ENCODE peak calls at places on chromosomes 13 and 19, in ten cellular contexts. Q, Y, H, M, C, B, R, O, F and W are unnamed samples. For H3K4me1, the result is how much of the 10 kb centered on the place peaks cover.

GRCh38 chr19:14385492-14385891 is 4.2 kb downstream of the ADGRE5 start:
- DNase-seq in Y (no peak), H (no peak), Q (no peak), F (no peak), M (no peak), O (no peak), R (no peak), C (no peak), B (no peak), W (no peak)

GRCh38 chr13:37058801-37059135 is 720 bp downstream of the SUPT20H start:
- DNase-seq in Y (no peak), Q (peak), O (no peak), M (no peak), C (no peak), F (no peak), H (peak), B (no peak), R (no peak), W (no peak)

GRCh38 chr19:16435238-16435911 is 36.4 kb downstream of the EPS15L1 start:
- DNase-seq in O (peak), H (no peak), F (no peak), R (no peak), C (peak), M (peak), B (peak), Y (peak), Q (peak), W (peak)

GRCh38 chr13:24632382-24633121 is 47.7 kb upstream of the ATP12A start:
- DNase-seq in H (no peak), B (no peak), Q (peak), R (no peak), F (no peak), Y (peak), O (no peak), M (no peak), C (peak), W (peak)

GRCh38 chr13:94157705-94158218 is 321.7 kb downstream of the DCT start:
- DNase-seq in R (no peak), C (no peak), M (no peak), B (no peak), Y (no peak), F (no peak), H (no peak), O (no peak), Q (no peak), W (no peak)

GRCh38 chr13:40116008-40116407 is 460.5 kb downstream of the COG6 start:
- DNase-seq in Y (peak), R (peak), H (no peak), O (peak), C (peak), F (no peak), B (peak), M (no peak), Q (peak), W (peak)

GRCh38 chr19:37867831-37868230 is 38.6 kb downstream of the WDR87 start:
- DNase-seq in Y (peak), C (peak), R (no peak), Q (peak), M (no peak), B (no peak), F (no peak), H (no peak), O (peak), W (peak)

GRCh38 chr19:6272411-6272791 is 7.4 kb downstream of the MLLT1 start:
- DNase-seq in F (no peak), M (no peak), B (no peak), H (peak), O (no peak), Q (no peak), C (no peak), R (no peak), Y (no peak), W (no peak)

GRCh38 chr19:48964205-48965032 is 690 bp upstream of the FTL start:
- DNase-seq in Q (peak), O (peak), Y (peak), M (no peak), R (no peak), H (peak), B (no peak), C (peak), F (peak), W (no peak)

GRCh38 chr19:31438401-31439269 is 89.4 kb upstream of the TSHZ3 start:
- DNase-seq in H (no peak), B (no peak), Y (no peak), R (peak), O (no peak), C (no peak), M (no peak), Q (no peak), F (peak), W (peak)

GRCh38 chr19:32178401-32178800 is 167.0 kb upstream of the ZNF507 start:
- DNase-seq in O (no peak), B (no peak), R (no peak), Q (no peak), M (no peak), Y (no peak), F (no peak), H (no peak), C (no peak), W (no peak)

GRCh38 chr13:106466691-106467405 is 68.6 kb downstream of the EFNB2 start:
- DNase-seq in R (no peak), Q (no peak), M (no peak), H (no peak), Y (no peak), F (no peak), B (no peak), O (no peak), C (no peak), W (no peak)

GRCh38 chr19:51196181-51196580 is 28.7 kb upstream of the CD33 start:
- DNase-seq in C (no peak), R (no peak), M (no peak), H (no peak), Q (no peak), B (no peak), F (no peak), Y (no peak), O (no peak), W (no peak)

GRCh38 chr13:67355791-67356190 is 125.7 kb upstream of the PCDH9 start:
- DNase-seq in Y (no peak), F (no peak), R (no peak), M (no peak), Q (no peak), C (no peak), H (no peak), O (no peak), B (no peak), W (no peak)

GRCh38 chr13:77459616-77460015 is 75.9 kb upstream of the SCEL start:
- DNase-seq in C (no peak), F (no peak), H (peak), B (no peak), R (no peak), Q (no peak), M (no peak), O (no peak), Y (no peak), W (no peak)

GRCh38 chr19:6801397-6802086 is 29.0 kb downstream of the VAV1 start:
- DNase-seq in H (no peak), Q (peak), R (peak), Y (peak), B (peak), M (peak), C (no peak), F (peak), O (no peak), W (no peak)

DNA sequence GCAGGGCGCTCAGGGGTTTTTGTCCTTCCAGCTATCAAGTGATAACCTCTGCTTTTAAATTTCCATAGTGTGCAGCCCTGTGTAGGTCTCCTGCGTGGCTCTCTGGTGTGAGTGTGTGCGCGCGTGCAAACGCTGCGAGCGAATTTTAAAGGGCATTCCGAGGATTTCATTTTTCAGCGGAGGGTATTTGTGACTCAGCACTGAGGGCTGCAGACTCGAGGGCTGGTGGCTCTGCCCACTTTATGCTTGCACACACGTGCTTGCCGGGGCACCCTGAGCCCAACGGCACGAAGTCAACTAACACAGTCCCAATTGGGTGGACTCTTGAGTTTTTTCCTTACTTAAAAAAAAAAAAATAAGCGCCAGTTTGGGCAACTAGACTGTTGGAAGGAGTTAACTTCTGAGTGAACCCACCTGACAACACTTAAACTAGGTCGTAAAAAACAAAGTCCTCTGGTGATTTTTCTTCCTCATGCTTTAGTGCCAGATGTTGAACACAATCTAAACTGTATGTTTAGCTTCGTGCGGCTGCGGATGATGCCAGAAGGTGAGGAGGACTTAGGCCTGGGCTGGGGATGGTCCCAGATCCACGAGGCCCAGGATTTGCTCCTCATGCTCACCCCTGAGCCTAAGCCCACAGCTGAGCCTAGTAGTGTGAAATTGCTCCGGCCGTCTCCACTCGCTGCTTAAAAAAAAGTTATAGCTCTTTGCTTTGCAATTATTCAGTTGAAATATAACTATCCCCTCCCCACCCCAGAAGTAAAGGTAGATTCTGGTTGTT is 2.1 kb downstream of the FGF9 start:
- DNase-seq in B (no peak), R (no peak), Q (peak), F (no peak), Y (no peak), M (no peak), C (no peak), H (peak), O (no peak), W (no peak)
- H3K4me1 ChIP-seq in B (under half), R (under half), Q (under half), F (under half), Y (under half), M (under half), C (under half), H (under half), O (under half), W (under half)

DNA sequence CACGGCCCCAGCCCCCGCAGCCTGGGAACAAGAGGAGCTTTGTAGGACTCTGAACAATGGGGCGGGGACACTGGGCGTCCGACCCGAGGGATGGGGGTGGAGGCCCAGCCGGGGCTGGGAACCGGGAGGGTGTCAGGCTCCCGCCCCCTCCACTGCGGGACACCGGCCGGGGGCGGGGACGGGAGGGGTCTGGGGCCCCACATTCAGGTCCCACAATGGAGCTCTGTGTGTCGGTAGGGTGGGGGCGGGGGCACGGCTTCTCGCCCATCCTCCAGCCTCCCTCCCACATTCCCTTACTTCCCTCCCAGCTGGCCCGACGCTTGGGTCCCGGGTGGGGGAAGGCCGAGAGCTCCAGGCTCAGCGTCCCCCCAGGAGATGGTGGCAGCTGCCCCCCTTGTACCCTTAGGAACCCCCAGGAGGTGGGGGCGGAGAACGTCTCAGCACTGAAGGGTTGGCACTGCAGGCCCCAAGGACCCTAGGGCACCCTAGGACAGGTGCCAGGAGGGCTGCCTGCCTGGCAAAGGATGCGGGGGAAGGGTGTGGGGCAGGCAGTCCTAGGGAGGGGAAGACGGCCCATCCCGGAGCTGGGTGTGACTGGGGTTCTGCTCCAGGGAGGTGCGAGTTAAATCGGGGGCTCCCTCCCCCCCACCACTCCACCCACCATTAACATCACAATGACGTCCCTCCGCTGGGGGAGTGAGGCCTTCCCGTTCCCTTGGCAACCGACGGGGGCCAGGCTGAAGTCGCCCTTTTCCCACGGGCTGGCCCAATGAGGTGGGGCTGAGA is 5.3 kb downstream of the TTYH1 start:
- DNase-seq in C (no peak), Y (no peak), H (peak), R (no peak), F (peak), O (no peak), B (no peak), M (no peak), Q (no peak), W (no peak)
- H3K9ac ChIP-seq in C (no peak), Y (no peak), H (no peak), R (no peak), F (no peak), O (no peak), B (no peak), M (no peak), Q (no peak), W (no peak)

GRCh38 chr13:20902438-20903163 is at the start of gene XPO4:
- DNase-seq in F (peak), C (peak), Q (peak), H (peak), Y (peak), B (peak), R (peak), M (peak), O (peak), W (peak)
- H2AFZ ChIP-seq in F (peak), C (peak), Q (peak), H (peak), Y (peak), B (peak), R (peak), M (peak), O (peak), W (peak)

GRCh38 chr19:10764340-10764894 is 46.5 kb downstream of the DNM2 start:
- DNase-seq in Y (no peak), H (no peak), M (no peak), R (no peak), C (no peak), Q (no peak), F (no peak), B (no peak), O (no peak), W (no peak)
- H3K4me1 ChIP-seq in Y (under half), H (under half), M (under half), R (under half), C (half or more), Q (under half), F (under half), B (under half), O (under half), W (under half)

GRCh38 chr19:47045867-47046470 is 2.5 kb downstream of the TMEM160 start:
- DNase-seq in O (no peak), M (no peak), F (no peak), R (no peak), Q (no peak), Y (no peak), B (no peak), H (no peak), C (no peak), W (no peak)

GRCh38 chr19:47047931-47048399 is 459 bp downstream of the TMEM160 start:
- DNase-seq in C (peak), B (peak), F (peak), O (peak), Y (peak), R (peak), Q (peak), M (peak), H (peak), W (peak)

GRCh38 chr19:47047272-47047930 is 1.0 kb downstream of the TMEM160 start:
- DNase-seq in R (no peak), H (no peak), F (no peak), Q (no peak), C (no peak), M (no peak), B (no peak), O (no peak), Y (no peak), W (no peak)

GRCh38 chr19:47044946-47045866 is 3.2 kb downstream of the TMEM160 start:
- DNase-seq in M (no peak), H (no peak), F (no peak), C (no peak), R (no peak), Y (no peak), O (no peak), Q (no peak), B (no peak), W (no peak)

DNA sequence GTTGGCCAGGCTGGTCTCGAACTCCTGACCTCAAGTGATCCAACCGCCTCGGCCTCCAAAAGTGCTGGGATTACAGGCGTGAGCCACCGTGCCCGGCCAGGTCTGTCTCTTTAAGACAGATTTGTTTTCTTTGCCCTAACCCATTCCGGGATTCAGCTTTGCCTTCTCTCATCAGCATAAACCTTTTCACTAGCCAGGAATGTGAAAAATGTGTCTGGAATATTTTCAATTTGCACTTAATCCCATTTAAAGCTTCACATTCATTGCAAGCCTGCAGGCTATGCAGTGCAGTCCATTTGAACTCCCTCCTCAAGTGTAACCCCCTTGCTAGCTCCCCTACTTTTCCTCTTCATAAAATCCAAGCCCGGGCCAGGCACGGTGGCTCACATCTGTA is 880 bp upstream of the TMEM160 start:
- DNase-seq in Q (peak), F (no peak), H (peak), O (peak), C (no peak), B (no peak), R (no peak), Y (peak), M (no peak), W (no peak)
- H3K9ac ChIP-seq in Q (no peak), F (no peak), H (no peak), O (no peak), C (no peak), B (no peak), R (no peak), Y (peak), M (no peak), W (no peak)

GRCh38 chr19:21587117-21587461 is 81.7 kb downstream of the ZNF429 start:
- DNase-seq in C (no peak), H (no peak), Q (no peak), M (no peak), Y (no peak), F (no peak), O (no peak), B (no peak), R (no peak), W (no peak)
- H2AFZ ChIP-seq in C (no peak), H (peak), Q (no peak), M (no peak), Y (no peak), F (peak), O (no peak), B (no peak), R (peak), W (no peak)

DNA sequence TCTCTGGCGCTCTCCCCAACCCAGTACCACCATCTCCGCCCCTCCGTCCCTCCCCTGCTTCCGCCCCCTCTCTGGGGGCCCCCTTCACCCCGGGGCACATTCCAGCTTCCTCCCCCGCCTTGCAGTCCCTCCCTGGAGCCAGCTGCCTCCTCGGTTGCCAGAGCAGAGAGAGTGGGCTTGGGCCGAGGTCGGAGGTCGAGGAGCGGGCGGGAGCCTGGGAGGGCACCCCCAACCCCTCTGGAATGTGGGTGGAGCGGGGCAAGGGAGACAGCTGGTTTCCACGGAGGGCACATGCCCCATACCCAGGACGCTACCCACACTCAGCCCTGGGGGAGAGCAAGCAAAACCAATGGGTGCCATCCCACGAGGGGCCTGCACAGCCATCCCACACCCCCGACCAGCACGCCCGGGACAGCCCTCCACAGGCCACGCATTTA is 6.4 kb upstream of the CIRBP start:
- DNase-seq in Q (no peak), O (no peak), C (no peak), H (peak), B (no peak), F (no peak), M (no peak), Y (no peak), R (no peak), W (no peak)
- H3K4me1 ChIP-seq in Q (under half), O (under half), C (half or more), H (half or more), B (half or more), F (under half), M (under half), Y (half or more), R (half or more), W (half or more)